ENCODE peak calls at places on chromosomes 12 and 14, in eight cellular contexts. One of them, this sample, is unnamed.

GRCh38 chr12:44287545-44287944 is 451.7 kb downstream of the TMEM117 start:
- DNase-seq in GM12878: no peak
- DNase-seq in neural progenitor cell: no peak
- DNase-seq in mammary epithelial cell: peak
- DNase-seq in HCT116: no peak
- DNase-seq in endothelial cell of umbilical vein: no peak
- DNase-seq in PC-3: no peak
- DNase-seq in fibroblast of lung: peak
- DNase-seq in this sample: no peak

GRCh38 chr12:29640589-29641345 is 143.0 kb downstream of the TMTC1 start:
- DNase-seq in GM12878: no peak
- DNase-seq in neural progenitor cell: peak
- DNase-seq in mammary epithelial cell: peak
- DNase-seq in HCT116: peak
- DNase-seq in endothelial cell of umbilical vein: no peak
- DNase-seq in PC-3: peak
- DNase-seq in fibroblast of lung: peak
- DNase-seq in this sample: no peak

GRCh38 chr14:23861666-23862065 is 91.9 kb upstream of the DHRS4 start:
- DNase-seq in GM12878: no peak
- DNase-seq in neural progenitor cell: no peak
- DNase-seq in mammary epithelial cell: no peak
- DNase-seq in HCT116: no peak
- DNase-seq in endothelial cell of umbilical vein: peak
- DNase-seq in PC-3: no peak
- DNase-seq in fibroblast of lung: no peak
- DNase-seq in this sample: no peak

GRCh38 chr12:59036973-59037807 is 116.9 kb upstream of the LRIG3 start:
- DNase-seq in GM12878: no peak
- DNase-seq in neural progenitor cell: no peak
- DNase-seq in mammary epithelial cell: peak
- DNase-seq in HCT116: no peak
- DNase-seq in endothelial cell of umbilical vein: peak
- DNase-seq in PC-3: no peak
- DNase-seq in fibroblast of lung: no peak
- DNase-seq in this sample: no peak

GRCh38 chr12:132275110-132275531 is 54.3 kb downstream of the GALNT9 start:
- DNase-seq in GM12878: no peak
- DNase-seq in neural progenitor cell: peak
- DNase-seq in mammary epithelial cell: no peak
- DNase-seq in HCT116: peak
- DNase-seq in endothelial cell of umbilical vein: peak
- DNase-seq in PC-3: peak
- DNase-seq in fibroblast of lung: peak
- DNase-seq in this sample: no peak

GRCh38 chr14:73105050-73105449 is 31.3 kb upstream of the PSEN1 start:
- DNase-seq in GM12878: no peak
- DNase-seq in neural progenitor cell: no peak
- DNase-seq in mammary epithelial cell: no peak
- DNase-seq in HCT116: no peak
- DNase-seq in endothelial cell of umbilical vein: no peak
- DNase-seq in PC-3: no peak
- DNase-seq in fibroblast of lung: no peak
- DNase-seq in this sample: no peak

GRCh38 chr12:130178291-130178690 is 16.0 kb downstream of the FZD10 start:
- DNase-seq in GM12878: no peak
- DNase-seq in neural progenitor cell: no peak
- DNase-seq in mammary epithelial cell: no peak
- DNase-seq in HCT116: no peak
- DNase-seq in endothelial cell of umbilical vein: no peak
- DNase-seq in PC-3: no peak
- DNase-seq in fibroblast of lung: no peak
- DNase-seq in this sample: no peak

GRCh38 chr12:118749656-118750055 is 231.7 kb upstream of the SRRM4 start:
- DNase-seq in GM12878: no peak
- DNase-seq in neural progenitor cell: no peak
- DNase-seq in mammary epithelial cell: no peak
- DNase-seq in HCT116: no peak
- DNase-seq in endothelial cell of umbilical vein: no peak
- DNase-seq in PC-3: no peak
- DNase-seq in fibroblast of lung: no peak
- DNase-seq in this sample: no peak

GRCh38 chr14:95519699-95520098 is 3.2 kb upstream of the SYNE3 start:
- DNase-seq in GM12878: no peak
- DNase-seq in neural progenitor cell: no peak
- DNase-seq in mammary epithelial cell: peak
- DNase-seq in HCT116: peak
- DNase-seq in endothelial cell of umbilical vein: peak
- DNase-seq in PC-3: peak
- DNase-seq in fibroblast of lung: peak
- DNase-seq in this sample: no peak

GRCh38 chr12:109093022-109093918 is at the start of gene ALKBH2:
- DNase-seq in GM12878: peak
- DNase-seq in neural progenitor cell: peak
- DNase-seq in mammary epithelial cell: peak
- DNase-seq in HCT116: peak
- DNase-seq in endothelial cell of umbilical vein: peak
- DNase-seq in PC-3: peak
- DNase-seq in fibroblast of lung: peak
- DNase-seq in this sample: peak

GRCh38 chr14:78917462-78917861 is 747.3 kb downstream of the NRXN3 start:
- DNase-seq in GM12878: no peak
- DNase-seq in neural progenitor cell: no peak
- DNase-seq in mammary epithelial cell: peak
- DNase-seq in HCT116: no peak
- DNase-seq in endothelial cell of umbilical vein: no peak
- DNase-seq in PC-3: no peak
- DNase-seq in fibroblast of lung: no peak
- DNase-seq in this sample: no peak

GRCh38 chr12:106840217-106840616 is 65.7 kb downstream of the RIC8B start:
- DNase-seq in GM12878: no peak
- DNase-seq in neural progenitor cell: peak
- DNase-seq in mammary epithelial cell: no peak
- DNase-seq in HCT116: no peak
- DNase-seq in endothelial cell of umbilical vein: peak
- DNase-seq in PC-3: peak
- DNase-seq in fibroblast of lung: peak
- DNase-seq in this sample: no peak

GRCh38 chr12:52944683-52945388 is 4.1 kb upstream of the KRT18 start:
- DNase-seq in GM12878: no peak
- DNase-seq in neural progenitor cell: no peak
- DNase-seq in mammary epithelial cell: no peak
- DNase-seq in HCT116: no peak
- DNase-seq in endothelial cell of umbilical vein: no peak
- DNase-seq in PC-3: no peak
- DNase-seq in fibroblast of lung: no peak
- DNase-seq in this sample: no peak

GRCh38 chr14:62889354-62889753 is 155.9 kb downstream of the KCNH5 start:
- DNase-seq in GM12878: no peak
- DNase-seq in neural progenitor cell: no peak
- DNase-seq in mammary epithelial cell: no peak
- DNase-seq in HCT116: no peak
- DNase-seq in endothelial cell of umbilical vein: no peak
- DNase-seq in PC-3: no peak
- DNase-seq in fibroblast of lung: peak
- DNase-seq in this sample: no peak

GRCh38 chr12:74365178-74365964 is 172.3 kb upstream of the ATXN7L3B start:
- DNase-seq in GM12878: no peak
- DNase-seq in neural progenitor cell: peak
- DNase-seq in mammary epithelial cell: peak
- DNase-seq in HCT116: no peak
- DNase-seq in endothelial cell of umbilical vein: peak
- DNase-seq in PC-3: peak
- DNase-seq in fibroblast of lung: peak
- DNase-seq in this sample: no peak

GRCh38 chr12:109883429-109883828 is 3.1 kb upstream of the GLTP start:
- DNase-seq in GM12878: no peak
- DNase-seq in neural progenitor cell: no peak
- DNase-seq in mammary epithelial cell: peak
- DNase-seq in HCT116: no peak
- DNase-seq in endothelial cell of umbilical vein: no peak
- DNase-seq in PC-3: no peak
- DNase-seq in fibroblast of lung: no peak
- DNase-seq in this sample: no peak

GRCh38 chr12:122243965-122244364 is 18.1 kb upstream of the DIABLO start:
- DNase-seq in GM12878: no peak
- DNase-seq in neural progenitor cell: no peak
- DNase-seq in mammary epithelial cell: no peak
- DNase-seq in HCT116: no peak
- DNase-seq in endothelial cell of umbilical vein: no peak
- DNase-seq in PC-3: no peak
- DNase-seq in fibroblast of lung: no peak
- DNase-seq in this sample: no peak

GRCh38 chr14:61739133-61739532 is 23.1 kb upstream of the SNAPC1 start:
- DNase-seq in GM12878: no peak
- DNase-seq in neural progenitor cell: no peak
- DNase-seq in mammary epithelial cell: no peak
- DNase-seq in HCT116: no peak
- DNase-seq in endothelial cell of umbilical vein: no peak
- DNase-seq in PC-3: no peak
- DNase-seq in fibroblast of lung: no peak
- DNase-seq in this sample: no peak

GRCh38 chr14:89578048-89578619 is 161.1 kb upstream of the FOXN3 start:
- DNase-seq in GM12878: no peak
- DNase-seq in neural progenitor cell: no peak
- DNase-seq in mammary epithelial cell: no peak
- DNase-seq in HCT116: no peak
- DNase-seq in endothelial cell of umbilical vein: no peak
- DNase-seq in PC-3: no peak
- DNase-seq in fibroblast of lung: peak
- DNase-seq in this sample: no peak
- H3K4me3 ChIP-seq in GM12878: no peak
- H3K4me3 ChIP-seq in neural progenitor cell: no peak
- H3K4me3 ChIP-seq in mammary epithelial cell: no peak
- H3K4me3 ChIP-seq in HCT116: no peak
- H3K4me3 ChIP-seq in endothelial cell of umbilical vein: no peak
- H3K4me3 ChIP-seq in PC-3: no peak
- H3K4me3 ChIP-seq in fibroblast of lung: no peak
- H3K4me3 ChIP-seq in this sample: no peak

GRCh38 chr14:101887219-101887618 is 77.2 kb upstream of the DYNC1H1 start:
- DNase-seq in GM12878: no peak
- DNase-seq in neural progenitor cell: no peak
- DNase-seq in mammary epithelial cell: no peak
- DNase-seq in HCT116: no peak
- DNase-seq in endothelial cell of umbilical vein: no peak
- DNase-seq in PC-3: no peak
- DNase-seq in fibroblast of lung: no peak
- DNase-seq in this sample: no peak
- H3K4me2 ChIP-seq in GM12878: no peak
- H3K4me2 ChIP-seq in neural progenitor cell: no peak
- H3K4me2 ChIP-seq in mammary epithelial cell: no peak
- H3K4me2 ChIP-seq in HCT116: no peak
- H3K4me2 ChIP-seq in endothelial cell of umbilical vein: no peak
- H3K4me2 ChIP-seq in PC-3: no peak
- H3K4me2 ChIP-seq in fibroblast of lung: no peak
- H3K4me2 ChIP-seq in this sample: no peak

DNA sequence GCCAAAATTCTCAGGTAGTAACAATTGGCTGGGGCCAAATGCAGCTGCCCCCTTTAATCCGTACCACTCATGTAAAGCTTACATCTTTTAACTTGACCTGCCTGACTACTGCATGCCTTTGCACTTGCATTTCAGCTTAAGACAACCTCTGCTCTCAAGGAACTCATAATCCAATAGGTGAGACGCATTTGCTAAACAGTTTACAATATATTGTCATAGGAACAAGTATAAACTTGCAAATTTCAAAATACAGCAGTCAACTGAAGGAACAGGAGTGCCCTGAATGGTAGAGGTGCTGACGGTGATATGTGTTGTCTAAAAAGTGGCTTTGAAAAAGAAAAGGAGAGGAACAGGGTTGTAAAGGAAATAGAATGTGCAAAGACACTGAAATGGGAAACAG is 3.6 kb upstream of the BRMS1L start:
- DNase-seq in GM12878: no peak
- DNase-seq in neural progenitor cell: no peak
- DNase-seq in mammary epithelial cell: peak
- DNase-seq in HCT116: no peak
- DNase-seq in endothelial cell of umbilical vein: no peak
- DNase-seq in PC-3: no peak
- DNase-seq in fibroblast of lung: no peak
- DNase-seq in this sample: no peak
- H3K9ac ChIP-seq in GM12878: no peak
- H3K9ac ChIP-seq in neural progenitor cell: no peak
- H3K9ac ChIP-seq in mammary epithelial cell: no peak
- H3K9ac ChIP-seq in HCT116: no peak
- H3K9ac ChIP-seq in endothelial cell of umbilical vein: no peak
- H3K9ac ChIP-seq in PC-3: no peak
- H3K9ac ChIP-seq in fibroblast of lung: no peak
- H3K9ac ChIP-seq in this sample: no peak

GRCh38 chr12:115599251-115599811 is 678.2 kb downstream of the MED13L start:
- DNase-seq in GM12878: no peak
- DNase-seq in neural progenitor cell: peak
- DNase-seq in mammary epithelial cell: no peak
- DNase-seq in HCT116: no peak
- DNase-seq in endothelial cell of umbilical vein: no peak
- DNase-seq in PC-3: no peak
- DNase-seq in fibroblast of lung: no peak
- DNase-seq in this sample: no peak
- H3K4me3 ChIP-seq in GM12878: no peak
- H3K4me3 ChIP-seq in neural progenitor cell: no peak
- H3K4me3 ChIP-seq in mammary epithelial cell: no peak
- H3K4me3 ChIP-seq in HCT116: no peak
- H3K4me3 ChIP-seq in endothelial cell of umbilical vein: no peak
- H3K4me3 ChIP-seq in PC-3: no peak
- H3K4me3 ChIP-seq in fibroblast of lung: no peak
- H3K4me3 ChIP-seq in this sample: no peak

DNA sequence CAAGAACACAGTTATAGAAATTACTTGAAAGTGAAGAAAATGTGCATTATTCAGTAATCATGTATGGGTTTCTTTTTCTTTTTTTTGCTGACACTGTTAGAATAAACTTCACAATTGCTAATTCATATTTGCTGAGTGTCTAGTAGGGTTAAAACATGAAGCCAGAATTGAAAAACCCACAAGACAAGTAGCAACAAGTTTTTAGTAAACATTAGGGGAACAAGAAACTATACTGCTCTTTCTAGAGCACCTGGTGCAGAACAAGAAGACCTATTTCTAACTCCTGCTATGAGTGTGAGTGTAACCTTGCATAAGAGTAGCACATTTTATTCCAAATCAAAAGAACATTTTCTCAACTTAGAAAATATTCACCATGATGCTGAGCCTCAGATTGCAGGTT is 83.2 kb downstream of the ITPR2 start:
- DNase-seq in GM12878: no peak
- DNase-seq in neural progenitor cell: no peak
- DNase-seq in mammary epithelial cell: peak
- DNase-seq in HCT116: no peak
- DNase-seq in endothelial cell of umbilical vein: no peak
- DNase-seq in PC-3: no peak
- DNase-seq in fibroblast of lung: no peak
- DNase-seq in this sample: no peak
- H3K4me2 ChIP-seq in GM12878: peak
- H3K4me2 ChIP-seq in neural progenitor cell: no peak
- H3K4me2 ChIP-seq in mammary epithelial cell: peak
- H3K4me2 ChIP-seq in HCT116: peak
- H3K4me2 ChIP-seq in endothelial cell of umbilical vein: peak
- H3K4me2 ChIP-seq in PC-3: peak
- H3K4me2 ChIP-seq in fibroblast of lung: no peak
- H3K4me2 ChIP-seq in this sample: peak